ENCODE peak calls at places on chromosomes 16 and 17, in ten cellular contexts. One of them, this sample, is unnamed.

GRCh38 chr16:67874147-67874771 is 1.4 kb downstream of the EDC4 start:
- DNase-seq in HEK293T: no peak
- DNase-seq in neural progenitor cell: no peak
- DNase-seq in lower leg skin: no peak
- DNase-seq in SHP77: no peak
- DNase-seq in cardiac fibroblast: no peak
- DNase-seq in hippocampal formation: no peak
- DNase-seq in NCI-H1436 treated with DMSO at 0.1 percent for 48 hours: no peak
- DNase-seq in OCI-LY7: peak; percentile 15
- DNase-seq in activated T-cell treated with anti-CD3 and anti-CD28 coated beads, Interleukin-2, amount 50 U/mL, for 48 hours: no peak
- DNase-seq in this sample: no peak

GRCh38 chr17:7438050-7438614 is 1.2 kb upstream of the FGF11 start:
- DNase-seq in hippocampal formation: peak; percentile 54
- DNase-seq in neural progenitor cell: peak; percentile 88
- DNase-seq in HEK293T: no peak
- DNase-seq in SHP77: no peak
- DNase-seq in NCI-H1436 treated with DMSO at 0.1 percent for 48 hours: no peak
- DNase-seq in OCI-LY7: peak; percentile 29
- DNase-seq in cardiac fibroblast: no peak
- DNase-seq in activated T-cell treated with anti-CD3 and anti-CD28 coated beads, Interleukin-2, amount 50 U/mL, for 48 hours: peak; percentile 79
- DNase-seq in lower leg skin: peak; percentile 72
- DNase-seq in this sample: no peak

GRCh38 chr16:79380990-79381389 is 219.5 kb downstream of the MAF start:
- DNase-seq in NCI-H1436 treated with DMSO at 0.1 percent for 48 hours: no peak
- DNase-seq in hippocampal formation: no peak
- DNase-seq in neural progenitor cell: no peak
- DNase-seq in HEK293T: no peak
- DNase-seq in SHP77: no peak
- DNase-seq in cardiac fibroblast: no peak
- DNase-seq in OCI-LY7: no peak
- DNase-seq in lower leg skin: no peak
- DNase-seq in activated T-cell treated with anti-CD3 and anti-CD28 coated beads, Interleukin-2, amount 50 U/mL, for 48 hours: no peak
- DNase-seq in this sample: no peak

GRCh38 chr17:75367312-75367711 is 38.2 kb downstream of the GRB2 start:
- DNase-seq in lower leg skin: no peak
- DNase-seq in cardiac fibroblast: no peak
- DNase-seq in NCI-H1436 treated with DMSO at 0.1 percent for 48 hours: no peak
- DNase-seq in SHP77: no peak
- DNase-seq in neural progenitor cell: no peak
- DNase-seq in HEK293T: no peak
- DNase-seq in activated T-cell treated with anti-CD3 and anti-CD28 coated beads, Interleukin-2, amount 50 U/mL, for 48 hours: peak; percentile 48
- DNase-seq in OCI-LY7: no peak
- DNase-seq in hippocampal formation: no peak
- DNase-seq in this sample: no peak

GRCh38 chr17:10875984-10876555 is 38.2 kb upstream of the PIRT start:
- DNase-seq in OCI-LY7: peak; percentile 41
- DNase-seq in SHP77: peak; percentile 48
- DNase-seq in hippocampal formation: peak; percentile 28
- DNase-seq in HEK293T: peak; percentile 61
- DNase-seq in neural progenitor cell: peak; percentile 81
- DNase-seq in NCI-H1436 treated with DMSO at 0.1 percent for 48 hours: no peak
- DNase-seq in lower leg skin: peak; percentile 21
- DNase-seq in activated T-cell treated with anti-CD3 and anti-CD28 coated beads, Interleukin-2, amount 50 U/mL, for 48 hours: peak; percentile 49
- DNase-seq in cardiac fibroblast: peak; percentile 26
- DNase-seq in this sample: peak; percentile 7

GRCh38 chr16:711548-712320 is 3.2 kb upstream of the METRN start:
- DNase-seq in HEK293T: peak; percentile 84
- DNase-seq in lower leg skin: no peak
- DNase-seq in cardiac fibroblast: peak; percentile 74
- DNase-seq in activated T-cell treated with anti-CD3 and anti-CD28 coated beads, Interleukin-2, amount 50 U/mL, for 48 hours: peak; percentile 89
- DNase-seq in OCI-LY7: peak; percentile 82
- DNase-seq in neural progenitor cell: peak; percentile 91
- DNase-seq in SHP77: no peak
- DNase-seq in NCI-H1436 treated with DMSO at 0.1 percent for 48 hours: no peak
- DNase-seq in hippocampal formation: peak; percentile 63
- DNase-seq in this sample: peak; percentile 74

GRCh38 chr17:17763734-17764133 is 73.1 kb downstream of the SREBF1 start:
- DNase-seq in neural progenitor cell: no peak
- DNase-seq in cardiac fibroblast: no peak
- DNase-seq in OCI-LY7: no peak
- DNase-seq in SHP77: no peak
- DNase-seq in NCI-H1436 treated with DMSO at 0.1 percent for 48 hours: no peak
- DNase-seq in HEK293T: no peak
- DNase-seq in activated T-cell treated with anti-CD3 and anti-CD28 coated beads, Interleukin-2, amount 50 U/mL, for 48 hours: no peak
- DNase-seq in hippocampal formation: no peak
- DNase-seq in lower leg skin: no peak
- DNase-seq in this sample: no peak

GRCh38 chr17:49730787-49731441 is 23.1 kb upstream of the SLC35B1 start:
- DNase-seq in SHP77: no peak
- DNase-seq in lower leg skin: no peak
- DNase-seq in activated T-cell treated with anti-CD3 and anti-CD28 coated beads, Interleukin-2, amount 50 U/mL, for 48 hours: no peak
- DNase-seq in HEK293T: no peak
- DNase-seq in neural progenitor cell: no peak
- DNase-seq in NCI-H1436 treated with DMSO at 0.1 percent for 48 hours: no peak
- DNase-seq in cardiac fibroblast: peak; percentile 20
- DNase-seq in OCI-LY7: no peak
- DNase-seq in hippocampal formation: no peak
- DNase-seq in this sample: no peak

GRCh38 chr17:75051941-75052340 is 4.9 kb downstream of the KCTD2 start:
- DNase-seq in neural progenitor cell: no peak
- DNase-seq in SHP77: no peak
- DNase-seq in cardiac fibroblast: no peak
- DNase-seq in lower leg skin: no peak
- DNase-seq in OCI-LY7: no peak
- DNase-seq in hippocampal formation: no peak
- DNase-seq in HEK293T: no peak
- DNase-seq in activated T-cell treated with anti-CD3 and anti-CD28 coated beads, Interleukin-2, amount 50 U/mL, for 48 hours: no peak
- DNase-seq in NCI-H1436 treated with DMSO at 0.1 percent for 48 hours: no peak
- DNase-seq in this sample: no peak

GRCh38 chr16:70018254-70018653 is 67.1 kb downstream of the CLEC18A start:
- DNase-seq in activated T-cell treated with anti-CD3 and anti-CD28 coated beads, Interleukin-2, amount 50 U/mL, for 48 hours: peak; percentile 35
- DNase-seq in SHP77: peak; percentile 34
- DNase-seq in cardiac fibroblast: peak; percentile 15
- DNase-seq in NCI-H1436 treated with DMSO at 0.1 percent for 48 hours: no peak
- DNase-seq in hippocampal formation: no peak
- DNase-seq in OCI-LY7: peak; percentile 72
- DNase-seq in lower leg skin: no peak
- DNase-seq in neural progenitor cell: peak; percentile 42
- DNase-seq in HEK293T: peak; percentile 9
- DNase-seq in this sample: no peak

GRCh38 chr17:6361733-6362132 is 73.2 kb downstream of the AIPL1 start:
- DNase-seq in NCI-H1436 treated with DMSO at 0.1 percent for 48 hours: no peak
- DNase-seq in lower leg skin: no peak
- DNase-seq in neural progenitor cell: peak; percentile 40
- DNase-seq in SHP77: no peak
- DNase-seq in OCI-LY7: peak; percentile 16
- DNase-seq in activated T-cell treated with anti-CD3 and anti-CD28 coated beads, Interleukin-2, amount 50 U/mL, for 48 hours: no peak
- DNase-seq in cardiac fibroblast: peak; percentile 2
- DNase-seq in HEK293T: peak; percentile 59
- DNase-seq in hippocampal formation: no peak
- DNase-seq in this sample: no peak

GRCh38 chr16:88552815-88553214 is 17.4 kb upstream of the ZC3H18 start:
- DNase-seq in hippocampal formation: no peak
- DNase-seq in NCI-H1436 treated with DMSO at 0.1 percent for 48 hours: no peak
- DNase-seq in neural progenitor cell: no peak
- DNase-seq in lower leg skin: no peak
- DNase-seq in HEK293T: no peak
- DNase-seq in activated T-cell treated with anti-CD3 and anti-CD28 coated beads, Interleukin-2, amount 50 U/mL, for 48 hours: no peak
- DNase-seq in OCI-LY7: peak; percentile 88
- DNase-seq in cardiac fibroblast: no peak
- DNase-seq in SHP77: no peak
- DNase-seq in this sample: no peak

GRCh38 chr17:16286009-16286946 is 67.0 kb downstream of the CENPV start:
- DNase-seq in OCI-LY7: peak; percentile 67
- DNase-seq in NCI-H1436 treated with DMSO at 0.1 percent for 48 hours: no peak
- DNase-seq in SHP77: peak; percentile 56
- DNase-seq in neural progenitor cell: peak; percentile 68
- DNase-seq in hippocampal formation: peak; percentile 21
- DNase-seq in lower leg skin: peak; percentile 79
- DNase-seq in cardiac fibroblast: peak; percentile 97
- DNase-seq in HEK293T: peak; percentile 53
- DNase-seq in activated T-cell treated with anti-CD3 and anti-CD28 coated beads, Interleukin-2, amount 50 U/mL, for 48 hours: peak; percentile 87
- DNase-seq in this sample: peak; percentile 13

GRCh38 chr16:74281285-74281684 is 15.3 kb upstream of the PSMD7 start:
- DNase-seq in SHP77: no peak
- DNase-seq in lower leg skin: no peak
- DNase-seq in NCI-H1436 treated with DMSO at 0.1 percent for 48 hours: no peak
- DNase-seq in HEK293T: no peak
- DNase-seq in hippocampal formation: no peak
- DNase-seq in neural progenitor cell: peak; percentile 60
- DNase-seq in OCI-LY7: no peak
- DNase-seq in activated T-cell treated with anti-CD3 and anti-CD28 coated beads, Interleukin-2, amount 50 U/mL, for 48 hours: no peak
- DNase-seq in cardiac fibroblast: no peak
- DNase-seq in this sample: no peak

GRCh38 chr17:50238594-50239287 is 35.5 kb upstream of the TMEM92 start:
- DNase-seq in neural progenitor cell: no peak
- DNase-seq in hippocampal formation: no peak
- DNase-seq in lower leg skin: no peak
- DNase-seq in NCI-H1436 treated with DMSO at 0.1 percent for 48 hours: no peak
- DNase-seq in OCI-LY7: no peak
- DNase-seq in SHP77: no peak
- DNase-seq in cardiac fibroblast: peak; percentile 52
- DNase-seq in activated T-cell treated with anti-CD3 and anti-CD28 coated beads, Interleukin-2, amount 50 U/mL, for 48 hours: no peak
- DNase-seq in HEK293T: no peak
- DNase-seq in this sample: no peak

GRCh38 chr17:13635951-13636350 is 34.2 kb upstream of the HS3ST3A1 start:
- DNase-seq in NCI-H1436 treated with DMSO at 0.1 percent for 48 hours: no peak
- DNase-seq in hippocampal formation: no peak
- DNase-seq in OCI-LY7: no peak
- DNase-seq in activated T-cell treated with anti-CD3 and anti-CD28 coated beads, Interleukin-2, amount 50 U/mL, for 48 hours: no peak
- DNase-seq in HEK293T: no peak
- DNase-seq in neural progenitor cell: no peak
- DNase-seq in cardiac fibroblast: peak; percentile 35
- DNase-seq in lower leg skin: no peak
- DNase-seq in SHP77: no peak
- DNase-seq in this sample: no peak

GRCh38 chr16:80924372-80924978 is 82.2 kb downstream of the CMC2 start:
- DNase-seq in lower leg skin: no peak
- DNase-seq in HEK293T: peak; percentile 76
- DNase-seq in activated T-cell treated with anti-CD3 and anti-CD28 coated beads, Interleukin-2, amount 50 U/mL, for 48 hours: peak; percentile 76
- DNase-seq in neural progenitor cell: peak; percentile 80
- DNase-seq in SHP77: peak; percentile 60
- DNase-seq in cardiac fibroblast: peak; percentile 76
- DNase-seq in hippocampal formation: no peak
- DNase-seq in OCI-LY7: peak; percentile 12
- DNase-seq in NCI-H1436 treated with DMSO at 0.1 percent for 48 hours: no peak
- DNase-seq in this sample: peak; percentile 18

GRCh38 chr17:59074494-59074893 is 32.2 kb downstream of the TRIM37 start:
- DNase-seq in NCI-H1436 treated with DMSO at 0.1 percent for 48 hours: no peak
- DNase-seq in activated T-cell treated with anti-CD3 and anti-CD28 coated beads, Interleukin-2, amount 50 U/mL, for 48 hours: no peak
- DNase-seq in OCI-LY7: no peak
- DNase-seq in hippocampal formation: no peak
- DNase-seq in neural progenitor cell: no peak
- DNase-seq in HEK293T: no peak
- DNase-seq in cardiac fibroblast: peak; percentile 69
- DNase-seq in SHP77: no peak
- DNase-seq in lower leg skin: no peak
- DNase-seq in this sample: no peak

GRCh38 chr16:14399397-14400284 is 230.4 kb downstream of the PARN start:
- DNase-seq in OCI-LY7: no peak
- DNase-seq in NCI-H1436 treated with DMSO at 0.1 percent for 48 hours: no peak
- DNase-seq in lower leg skin: peak; percentile 52
- DNase-seq in neural progenitor cell: peak; percentile 24
- DNase-seq in HEK293T: no peak
- DNase-seq in SHP77: peak; percentile 18
- DNase-seq in cardiac fibroblast: peak; percentile 66
- DNase-seq in activated T-cell treated with anti-CD3 and anti-CD28 coated beads, Interleukin-2, amount 50 U/mL, for 48 hours: no peak
- DNase-seq in hippocampal formation: no peak
- DNase-seq in this sample: no peak

GRCh38 chr17:2040942-2041560 is 771 bp upstream of the OVCA2 start:
- DNase-seq in activated T-cell treated with anti-CD3 and anti-CD28 coated beads, Interleukin-2, amount 50 U/mL, for 48 hours: no peak
- DNase-seq in HEK293T: no peak
- DNase-seq in neural progenitor cell: no peak
- DNase-seq in cardiac fibroblast: no peak
- DNase-seq in OCI-LY7: no peak
- DNase-seq in hippocampal formation: no peak
- DNase-seq in SHP77: peak; percentile 66
- DNase-seq in lower leg skin: no peak
- DNase-seq in NCI-H1436 treated with DMSO at 0.1 percent for 48 hours: no peak
- DNase-seq in this sample: no peak

GRCh38 chr16:24281466-24281865 is 25.3 kb downstream of the CACNG3 start:
- DNase-seq in HEK293T: no peak
- DNase-seq in lower leg skin: no peak
- DNase-seq in SHP77: no peak
- DNase-seq in NCI-H1436 treated with DMSO at 0.1 percent for 48 hours: no peak
- DNase-seq in hippocampal formation: no peak
- DNase-seq in neural progenitor cell: no peak
- DNase-seq in activated T-cell treated with anti-CD3 and anti-CD28 coated beads, Interleukin-2, amount 50 U/mL, for 48 hours: no peak
- DNase-seq in cardiac fibroblast: no peak
- DNase-seq in OCI-LY7: no peak
- DNase-seq in this sample: no peak

GRCh38 chr17:40179923-40180659 is 2.8 kb downstream of the RAPGEFL1 start:
- DNase-seq in lower leg skin: no peak
- DNase-seq in cardiac fibroblast: peak; percentile 58
- DNase-seq in SHP77: no peak
- DNase-seq in neural progenitor cell: no peak
- DNase-seq in NCI-H1436 treated with DMSO at 0.1 percent for 48 hours: no peak
- DNase-seq in hippocampal formation: no peak
- DNase-seq in OCI-LY7: no peak
- DNase-seq in activated T-cell treated with anti-CD3 and anti-CD28 coated beads, Interleukin-2, amount 50 U/mL, for 48 hours: no peak
- DNase-seq in HEK293T: no peak
- DNase-seq in this sample: no peak

GRCh38 chr17:44992242-44992939 is 24.3 kb upstream of the C1QL1 start:
- DNase-seq in HEK293T: no peak
- DNase-seq in lower leg skin: no peak
- DNase-seq in OCI-LY7: no peak
- DNase-seq in NCI-H1436 treated with DMSO at 0.1 percent for 48 hours: no peak
- DNase-seq in hippocampal formation: no peak
- DNase-seq in activated T-cell treated with anti-CD3 and anti-CD28 coated beads, Interleukin-2, amount 50 U/mL, for 48 hours: no peak
- DNase-seq in cardiac fibroblast: no peak
- DNase-seq in neural progenitor cell: no peak
- DNase-seq in SHP77: no peak
- DNase-seq in this sample: no peak

GRCh38 chr16:50858376-50858775 is 116.5 kb downstream of the CYLD start:
- DNase-seq in hippocampal formation: no peak
- DNase-seq in NCI-H1436 treated with DMSO at 0.1 percent for 48 hours: no peak
- DNase-seq in cardiac fibroblast: no peak
- DNase-seq in HEK293T: no peak
- DNase-seq in activated T-cell treated with anti-CD3 and anti-CD28 coated beads, Interleukin-2, amount 50 U/mL, for 48 hours: no peak
- DNase-seq in neural progenitor cell: no peak
- DNase-seq in lower leg skin: no peak
- DNase-seq in OCI-LY7: no peak
- DNase-seq in SHP77: no peak
- DNase-seq in this sample: no peak

GRCh38 chr17:28958820-28959455 is 7.6 kb upstream of the PHF12 start:
- DNase-seq in hippocampal formation: no peak
- DNase-seq in cardiac fibroblast: no peak
- DNase-seq in SHP77: no peak
- DNase-seq in NCI-H1436 treated with DMSO at 0.1 percent for 48 hours: no peak
- DNase-seq in lower leg skin: no peak
- DNase-seq in neural progenitor cell: no peak
- DNase-seq in HEK293T: no peak
- DNase-seq in activated T-cell treated with anti-CD3 and anti-CD28 coated beads, Interleukin-2, amount 50 U/mL, for 48 hours: no peak
- DNase-seq in OCI-LY7: no peak
- DNase-seq in this sample: no peak